ENCODE peak calls at places on chromosomes 5 and 9, in ten cellular contexts. One of them, this sample, is unnamed.

GRCh38 chr9:70971698-70972097 is 149.7 kb downstream of the TRPM3 start:
- DNase-seq in Peyer's patch: no peak
- DNase-seq in GM12865: no peak
- DNase-seq in uterus: no peak
- DNase-seq in choroid plexus epithelial cell: no peak
- DNase-seq in stomach: no peak
- DNase-seq in fibroblast of the aortic adventitia: no peak
- DNase-seq in body of pancreas: no peak
- DNase-seq in effector memory CD4-positive, alpha-beta T cell: no peak
- DNase-seq in Karpas-422: no peak
- DNase-seq in this sample: no peak

GRCh38 chr5:107542428-107542827 is 128.3 kb downstream of the EFNA5 start:
- DNase-seq in Peyer's patch: no peak
- DNase-seq in GM12865: peak
- DNase-seq in uterus: peak
- DNase-seq in choroid plexus epithelial cell: peak
- DNase-seq in stomach: peak
- DNase-seq in fibroblast of the aortic adventitia: peak
- DNase-seq in body of pancreas: peak
- DNase-seq in effector memory CD4-positive, alpha-beta T cell: no peak
- DNase-seq in Karpas-422: no peak
- DNase-seq in this sample: peak

GRCh38 chr5:173802670-173803165 is 85.4 kb upstream of the CPEB4 start:
- DNase-seq in Peyer's patch: peak
- DNase-seq in GM12865: no peak
- DNase-seq in uterus: no peak
- DNase-seq in choroid plexus epithelial cell: peak
- DNase-seq in stomach: peak
- DNase-seq in fibroblast of the aortic adventitia: peak
- DNase-seq in body of pancreas: peak
- DNase-seq in effector memory CD4-positive, alpha-beta T cell: no peak
- DNase-seq in Karpas-422: no peak
- DNase-seq in this sample: peak

GRCh38 chr9:97696025-97696822 is 916 bp downstream of the XPA start:
- DNase-seq in Peyer's patch: no peak
- DNase-seq in GM12865: no peak
- DNase-seq in uterus: no peak
- DNase-seq in choroid plexus epithelial cell: peak
- DNase-seq in stomach: no peak
- DNase-seq in fibroblast of the aortic adventitia: peak
- DNase-seq in body of pancreas: no peak
- DNase-seq in effector memory CD4-positive, alpha-beta T cell: no peak
- DNase-seq in Karpas-422: peak
- DNase-seq in this sample: no peak

GRCh38 chr9:90870646-90871326 is 69.2 kb downstream of the SYK start:
- DNase-seq in Peyer's patch: no peak
- DNase-seq in GM12865: peak
- DNase-seq in uterus: peak
- DNase-seq in choroid plexus epithelial cell: peak
- DNase-seq in stomach: peak
- DNase-seq in fibroblast of the aortic adventitia: peak
- DNase-seq in body of pancreas: peak
- DNase-seq in effector memory CD4-positive, alpha-beta T cell: no peak
- DNase-seq in Karpas-422: peak
- DNase-seq in this sample: no peak

GRCh38 chr5:150789943-150790611 is 11.5 kb downstream of the SMIM3 start:
- DNase-seq in Peyer's patch: no peak
- DNase-seq in GM12865: peak
- DNase-seq in uterus: peak
- DNase-seq in choroid plexus epithelial cell: peak
- DNase-seq in stomach: no peak
- DNase-seq in fibroblast of the aortic adventitia: peak
- DNase-seq in body of pancreas: peak
- DNase-seq in effector memory CD4-positive, alpha-beta T cell: peak
- DNase-seq in Karpas-422: no peak
- DNase-seq in this sample: no peak

GRCh38 chr5:155729684-155730059 is 597.3 kb upstream of the SGCD start:
- DNase-seq in Peyer's patch: no peak
- DNase-seq in GM12865: no peak
- DNase-seq in uterus: no peak
- DNase-seq in choroid plexus epithelial cell: no peak
- DNase-seq in stomach: no peak
- DNase-seq in fibroblast of the aortic adventitia: no peak
- DNase-seq in body of pancreas: peak
- DNase-seq in effector memory CD4-positive, alpha-beta T cell: no peak
- DNase-seq in Karpas-422: no peak
- DNase-seq in this sample: peak

GRCh38 chr9:120780367-120780766 is 12.8 kb downstream of the FBXW2 start:
- DNase-seq in Peyer's patch: no peak
- DNase-seq in GM12865: no peak
- DNase-seq in uterus: no peak
- DNase-seq in choroid plexus epithelial cell: no peak
- DNase-seq in stomach: no peak
- DNase-seq in fibroblast of the aortic adventitia: no peak
- DNase-seq in body of pancreas: no peak
- DNase-seq in effector memory CD4-positive, alpha-beta T cell: no peak
- DNase-seq in Karpas-422: no peak
- DNase-seq in this sample: no peak

GRCh38 chr5:143536364-143536763 is 132.9 kb upstream of the NR3C1 start:
- DNase-seq in Peyer's patch: no peak
- DNase-seq in GM12865: no peak
- DNase-seq in uterus: no peak
- DNase-seq in choroid plexus epithelial cell: peak
- DNase-seq in stomach: no peak
- DNase-seq in fibroblast of the aortic adventitia: peak
- DNase-seq in body of pancreas: peak
- DNase-seq in effector memory CD4-positive, alpha-beta T cell: no peak
- DNase-seq in Karpas-422: no peak
- DNase-seq in this sample: no peak

GRCh38 chr9:120032639-120033038 is 547.3 kb downstream of the CDK5RAP2 start:
- DNase-seq in Peyer's patch: no peak
- DNase-seq in GM12865: no peak
- DNase-seq in uterus: no peak
- DNase-seq in choroid plexus epithelial cell: no peak
- DNase-seq in stomach: no peak
- DNase-seq in fibroblast of the aortic adventitia: no peak
- DNase-seq in body of pancreas: no peak
- DNase-seq in effector memory CD4-positive, alpha-beta T cell: no peak
- DNase-seq in Karpas-422: peak
- DNase-seq in this sample: no peak

GRCh38 chr5:73638344-73639095 is 12.5 kb downstream of the ARHGEF28 start:
- DNase-seq in Peyer's patch: no peak
- DNase-seq in GM12865: no peak
- DNase-seq in uterus: no peak
- DNase-seq in choroid plexus epithelial cell: peak
- DNase-seq in stomach: no peak
- DNase-seq in fibroblast of the aortic adventitia: peak
- DNase-seq in body of pancreas: no peak
- DNase-seq in effector memory CD4-positive, alpha-beta T cell: no peak
- DNase-seq in Karpas-422: no peak
- DNase-seq in this sample: no peak

GRCh38 chr9:133126697-133127339 is 5.8 kb upstream of the RALGDS start:
- DNase-seq in Peyer's patch: no peak
- DNase-seq in GM12865: no peak
- DNase-seq in uterus: no peak
- DNase-seq in choroid plexus epithelial cell: no peak
- DNase-seq in stomach: no peak
- DNase-seq in fibroblast of the aortic adventitia: no peak
- DNase-seq in body of pancreas: no peak
- DNase-seq in effector memory CD4-positive, alpha-beta T cell: no peak
- DNase-seq in Karpas-422: no peak
- DNase-seq in this sample: no peak
- H3K4me3 ChIP-seq in Peyer's patch: peak
- H3K4me3 ChIP-seq in GM12865: peak
- H3K4me3 ChIP-seq in uterus: no peak
- H3K4me3 ChIP-seq in choroid plexus epithelial cell: no peak
- H3K4me3 ChIP-seq in stomach: peak
- H3K4me3 ChIP-seq in fibroblast of the aortic adventitia: no peak
- H3K4me3 ChIP-seq in body of pancreas: no peak
- H3K4me3 ChIP-seq in effector memory CD4-positive, alpha-beta T cell: no peak
- H3K4me3 ChIP-seq in Karpas-422: no peak
- H3K4me3 ChIP-seq in this sample: peak

DNA sequence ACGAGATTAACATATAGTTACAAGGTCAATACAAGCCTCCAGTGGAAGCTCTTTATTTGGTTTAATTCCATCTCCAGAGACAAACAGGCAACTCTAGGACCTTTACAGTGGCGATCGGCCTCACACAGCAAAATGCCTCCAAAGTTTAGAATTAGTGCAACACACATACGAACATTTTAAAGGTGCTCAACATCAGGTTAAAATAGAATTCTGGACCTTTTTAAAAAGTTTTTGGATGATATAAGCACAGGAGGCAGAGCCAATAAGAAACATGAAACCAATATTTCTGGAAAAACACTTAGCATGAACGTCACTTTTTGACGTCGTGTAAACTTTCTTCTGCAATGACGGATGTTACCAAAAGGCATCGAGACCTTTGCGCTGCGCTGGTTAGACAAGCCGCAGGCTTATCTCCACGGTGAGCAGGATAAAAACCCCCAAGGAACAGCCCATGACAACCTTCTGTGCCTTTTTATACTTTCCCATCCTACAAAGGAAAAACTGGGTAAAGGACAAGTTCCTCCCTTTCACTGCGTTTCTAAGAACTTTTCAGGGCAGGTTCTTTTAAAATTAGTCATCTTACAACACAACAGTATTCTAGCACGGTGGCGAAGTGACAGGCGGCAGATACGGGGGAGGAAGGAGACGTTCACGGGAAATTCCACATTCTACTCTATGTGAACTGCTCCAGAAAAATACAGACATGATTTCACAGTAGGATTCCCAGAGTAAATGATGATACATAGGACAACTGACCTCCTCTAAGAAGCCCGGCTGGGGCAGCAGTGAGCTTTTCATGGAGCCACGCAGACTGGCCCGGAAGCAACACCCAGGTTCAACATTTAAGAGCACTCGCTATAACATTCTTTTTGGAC is 52.2 kb downstream of the USP20 start:
- DNase-seq in Peyer's patch: no peak
- DNase-seq in GM12865: peak
- DNase-seq in uterus: peak
- DNase-seq in choroid plexus epithelial cell: peak
- DNase-seq in stomach: no peak
- DNase-seq in fibroblast of the aortic adventitia: peak
- DNase-seq in body of pancreas: no peak
- DNase-seq in effector memory CD4-positive, alpha-beta T cell: peak
- DNase-seq in Karpas-422: peak
- DNase-seq in this sample: no peak
- H3K4me3 ChIP-seq in Peyer's patch: peak
- H3K4me3 ChIP-seq in GM12865: peak
- H3K4me3 ChIP-seq in uterus: no peak
- H3K4me3 ChIP-seq in choroid plexus epithelial cell: no peak
- H3K4me3 ChIP-seq in stomach: no peak
- H3K4me3 ChIP-seq in fibroblast of the aortic adventitia: no peak
- H3K4me3 ChIP-seq in body of pancreas: no peak
- H3K4me3 ChIP-seq in effector memory CD4-positive, alpha-beta T cell: peak
- H3K4me3 ChIP-seq in Karpas-422: peak
- H3K4me3 ChIP-seq in this sample: peak

GRCh38 chr9:132560604-132561304 is 21.7 kb upstream of the BARHL1 start:
- DNase-seq in Peyer's patch: no peak
- DNase-seq in GM12865: no peak
- DNase-seq in uterus: no peak
- DNase-seq in choroid plexus epithelial cell: no peak
- DNase-seq in stomach: no peak
- DNase-seq in fibroblast of the aortic adventitia: no peak
- DNase-seq in body of pancreas: peak
- DNase-seq in effector memory CD4-positive, alpha-beta T cell: no peak
- DNase-seq in Karpas-422: no peak
- DNase-seq in this sample: no peak
- H3K4me3 ChIP-seq in Peyer's patch: no peak
- H3K4me3 ChIP-seq in GM12865: no peak
- H3K4me3 ChIP-seq in uterus: no peak
- H3K4me3 ChIP-seq in choroid plexus epithelial cell: no peak
- H3K4me3 ChIP-seq in stomach: no peak
- H3K4me3 ChIP-seq in fibroblast of the aortic adventitia: no peak
- H3K4me3 ChIP-seq in body of pancreas: no peak
- H3K4me3 ChIP-seq in effector memory CD4-positive, alpha-beta T cell: no peak
- H3K4me3 ChIP-seq in Karpas-422: no peak
- H3K4me3 ChIP-seq in this sample: no peak

DNA sequence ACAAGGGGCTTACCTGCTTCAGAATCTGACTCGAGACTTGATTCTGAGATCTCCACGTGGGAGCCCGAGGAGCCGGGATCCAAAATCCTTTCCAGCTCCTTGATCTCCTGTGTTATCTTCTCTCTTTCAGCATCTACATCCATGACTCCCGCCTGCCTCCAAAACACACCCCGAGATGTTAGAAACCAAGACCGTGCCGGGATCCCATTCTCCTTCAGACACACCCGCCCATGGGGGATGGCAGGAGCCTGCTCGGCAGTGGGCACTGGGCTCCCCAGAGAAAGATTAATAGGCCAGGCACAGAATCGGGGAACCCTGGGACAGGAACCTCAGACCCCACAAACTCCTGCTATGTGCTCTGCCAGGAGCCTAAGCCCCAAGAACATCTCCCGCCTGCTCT is 1.7 kb downstream of the SNAPC4 start:
- DNase-seq in Peyer's patch: no peak
- DNase-seq in GM12865: no peak
- DNase-seq in uterus: no peak
- DNase-seq in choroid plexus epithelial cell: no peak
- DNase-seq in stomach: no peak
- DNase-seq in fibroblast of the aortic adventitia: no peak
- DNase-seq in body of pancreas: no peak
- DNase-seq in effector memory CD4-positive, alpha-beta T cell: no peak
- DNase-seq in Karpas-422: no peak
- DNase-seq in this sample: no peak
- H3K4me3 ChIP-seq in Peyer's patch: no peak
- H3K4me3 ChIP-seq in GM12865: no peak
- H3K4me3 ChIP-seq in uterus: no peak
- H3K4me3 ChIP-seq in choroid plexus epithelial cell: no peak
- H3K4me3 ChIP-seq in stomach: no peak
- H3K4me3 ChIP-seq in fibroblast of the aortic adventitia: peak
- H3K4me3 ChIP-seq in body of pancreas: no peak
- H3K4me3 ChIP-seq in effector memory CD4-positive, alpha-beta T cell: no peak
- H3K4me3 ChIP-seq in Karpas-422: peak
- H3K4me3 ChIP-seq in this sample: no peak

DNA sequence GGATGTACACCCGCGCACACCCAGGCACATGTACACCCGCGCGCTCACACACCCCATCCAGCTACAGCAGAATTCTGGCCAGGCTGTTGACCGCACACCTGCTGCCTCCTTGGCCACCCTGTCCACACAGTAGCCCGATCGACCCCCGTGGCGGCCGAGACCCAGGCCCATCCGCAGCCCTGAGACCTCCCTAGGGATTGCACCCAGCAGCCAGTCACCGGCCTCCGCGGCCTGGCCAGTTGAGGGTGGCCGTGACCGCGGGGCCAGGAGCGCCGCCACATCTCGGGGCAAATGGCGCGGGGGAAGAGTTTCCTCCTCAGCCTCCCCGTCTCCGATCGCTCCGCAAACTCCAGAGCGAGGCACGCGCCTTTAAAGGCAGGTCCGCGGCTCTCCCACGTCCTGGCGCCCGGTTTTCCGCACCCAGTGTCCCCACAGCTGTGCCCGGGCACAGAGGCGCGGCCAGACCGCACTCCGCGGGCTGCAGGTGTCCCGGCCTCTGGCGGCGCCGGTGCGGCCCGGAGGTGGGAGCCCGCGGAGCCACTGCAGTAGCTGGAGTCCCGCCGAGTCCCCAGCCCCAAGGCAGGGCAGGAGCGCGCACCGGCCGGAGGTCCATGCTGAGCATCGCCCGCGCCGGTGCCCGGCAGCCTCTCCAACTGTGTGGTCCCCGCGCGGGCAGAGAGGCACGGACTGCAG is 626 bp upstream of the ADAMTS16 start:
- DNase-seq in Peyer's patch: no peak
- DNase-seq in GM12865: no peak
- DNase-seq in uterus: no peak
- DNase-seq in choroid plexus epithelial cell: no peak
- DNase-seq in stomach: no peak
- DNase-seq in fibroblast of the aortic adventitia: no peak
- DNase-seq in body of pancreas: peak
- DNase-seq in effector memory CD4-positive, alpha-beta T cell: no peak
- DNase-seq in Karpas-422: no peak
- DNase-seq in this sample: no peak
- H3K4me3 ChIP-seq in Peyer's patch: no peak
- H3K4me3 ChIP-seq in GM12865: no peak
- H3K4me3 ChIP-seq in uterus: peak
- H3K4me3 ChIP-seq in choroid plexus epithelial cell: peak
- H3K4me3 ChIP-seq in stomach: peak
- H3K4me3 ChIP-seq in fibroblast of the aortic adventitia: peak
- H3K4me3 ChIP-seq in body of pancreas: peak
- H3K4me3 ChIP-seq in effector memory CD4-positive, alpha-beta T cell: no peak
- H3K4me3 ChIP-seq in Karpas-422: no peak
- H3K4me3 ChIP-seq in this sample: peak